ENCODE peak calls at places on chromosome 18, in seven cellular contexts. S is neural progenitor cell; V is IMR-90; G is tibial nerve; F is CD8-positive, alpha-beta memory T cell; X is MM.1S; P is retinal pigment epithelial cell. D is an unnamed sample.

GRCh38 chr18:35171315-35171987 is 69.4 kb upstream of the ZNF397 start:
- DNase-seq in P (no peak), F (no peak), S (no peak), V (no peak), X (no peak), G (no peak), D (no peak)

GRCh38 chr18:79480171-79480981 is 84.6 kb downstream of the NFATC1 start:
- DNase-seq in S (no peak), P (no peak), V (no peak), F (no peak), X (no peak), G (no peak), D (no peak)

GRCh38 chr18:52319423-52319822 is 20.6 kb upstream of the DCC start:
- DNase-seq in V (no peak), X (no peak), F (no peak), P (no peak), G (no peak), S (no peak), D (no peak)

GRCh38 chr18:24544141-24544498 is 83.7 kb downstream of the HRH4 start:
- DNase-seq in S (peak), F (no peak), G (peak), P (no peak), V (peak), X (peak), D (no peak)

GRCh38 chr18:61546598-61546997 is 213.4 kb downstream of the CDH20 start:
- DNase-seq in P (no peak), F (no peak), G (peak), X (no peak), V (peak), S (no peak), D (no peak)

GRCh38 chr18:60040966-60041365 is 141.2 kb downstream of the PMAIP1 start:
- DNase-seq in V (no peak), S (no peak), X (no peak), P (no peak), F (no peak), G (no peak), D (no peak)

GRCh38 chr18:35969676-35970075 is 2.8 kb upstream of the RMP24 start:
- DNase-seq in P (no peak), V (no peak), X (no peak), S (no peak), G (no peak), F (no peak), D (no peak)

GRCh38 chr18:62196079-62196478 is 9.0 kb downstream of the RELCH start:
- DNase-seq in P (no peak), S (no peak), X (no peak), G (no peak), V (no peak), F (no peak), D (no peak)

GRCh38 chr18:48832961-48833700 is 117.6 kb downstream of the SMAD7 start:
- DNase-seq in F (no peak), X (no peak), G (no peak), P (peak), S (peak), V (peak), D (no peak)

GRCh38 chr18:48987821-48988220 is 37.1 kb upstream of the SMAD7 start:
- DNase-seq in V (no peak), X (no peak), G (no peak), F (no peak), P (no peak), S (no peak), D (no peak)

GRCh38 chr18:54284967-54285785 is 15.9 kb downstream of the POLI start:
- DNase-seq in P (peak), X (peak), G (no peak), S (no peak), V (peak), F (peak), D (peak)

GRCh38 chr18:48053881-48054586 is 123.6 kb upstream of the SMAD2 start:
- DNase-seq in V (no peak), P (no peak), S (no peak), F (no peak), G (no peak), X (no peak), D (no peak)

GRCh38 chr18:4987452-4988405 is 209.3 kb downstream of the AKAIN1 start:
- DNase-seq in V (no peak), X (no peak), S (peak), F (no peak), P (no peak), G (no peak), D (no peak)

GRCh38 chr18:43681661-43682060 is 404.4 kb upstream of the SYT4 start:
- DNase-seq in G (no peak), S (no peak), V (no peak), X (no peak), F (no peak), P (no peak), D (no peak)

GRCh38 chr18:11454021-11454420 is 155.4 kb upstream of the SLC35G4 start:
- DNase-seq in F (no peak), P (no peak), G (no peak), V (no peak), S (no peak), X (no peak), D (no peak)

GRCh38 chr18:62904396-62905285 is 189.3 kb downstream of the PHLPP1 start:
- DNase-seq in V (no peak), G (no peak), P (no peak), X (no peak), F (no peak), S (no peak), D (no peak)

GRCh38 chr18:5951515-5952081 is 56.3 kb upstream of the TMEM200C start:
- DNase-seq in P (no peak), G (no peak), F (no peak), X (peak), V (no peak), S (no peak), D (no peak)

GRCh38 chr18:36440614-36441013 is 143.1 kb downstream of the FHOD3 start:
- DNase-seq in V (peak), P (peak), S (no peak), G (no peak), X (no peak), F (no peak), D (no peak)

GRCh38 chr18:9433616-9434239 is 41.6 kb upstream of the RALBP1 start:
- DNase-seq in G (no peak), F (no peak), P (no peak), V (peak), X (no peak), S (no peak), D (no peak)

GRCh38 chr18:72783517-72783916 is 84.3 kb downstream of the NETO1 start:
- DNase-seq in X (no peak), S (no peak), P (no peak), G (no peak), V (no peak), F (no peak), D (no peak)

GRCh38 chr18:25646971-25647370 is 295.0 kb upstream of the ZNF521 start:
- DNase-seq in F (no peak), V (peak), P (peak), S (no peak), G (no peak), X (no peak), D (no peak)

GRCh38 chr18:61992285-61992684 is 99.5 kb upstream of the RNF152 start:
- DNase-seq in G (no peak), S (no peak), V (peak), P (peak), X (no peak), F (no peak), D (no peak)

GRCh38 chr18:12282436-12283039 is 25.5 kb upstream of the TUBB6 start:
- DNase-seq in S (no peak), V (peak), P (no peak), X (no peak), F (no peak), G (no peak), D (no peak)

GRCh38 chr18:50093366-50093765 is 101.6 kb downstream of the MYO5B start:
- DNase-seq in G (no peak), V (no peak), P (no peak), X (no peak), S (no peak), F (no peak), D (no peak)

GRCh38 chr18:25814841-25815458 is 275.5 kb downstream of the SS18 start:
- DNase-seq in S (no peak), X (peak), V (no peak), G (no peak), P (no peak), F (no peak), D (no peak)

GRCh38 chr18:65762556-65762955 is 11.7 kb downstream of the CDH7 start:
- DNase-seq in V (no peak), F (no peak), P (no peak), G (no peak), X (no peak), S (no peak), D (no peak)

GRCh38 chr18:78796693-78797455 is 182.7 kb upstream of the SALL3 start:
- DNase-seq in F (no peak), S (no peak), X (no peak), V (no peak), P (no peak), G (no peak), D (no peak)

GRCh38 chr18:49447810-49448745 is 12.4 kb downstream of the DYM start:
- DNase-seq in S (peak), F (peak), V (peak), X (peak), P (no peak), G (no peak), D (peak)

GRCh38 chr18:77167276-77167675 is 34.7 kb upstream of the MBP start:
- DNase-seq in G (no peak), P (no peak), X (no peak), F (no peak), S (no peak), V (no peak), D (no peak)

GRCh38 chr18:8938817-8939216 is 163.7 kb upstream of the NDUFV2 start:
- DNase-seq in X (no peak), G (no peak), F (no peak), S (no peak), V (peak), P (no peak), D (no peak)

GRCh38 chr18:79887181-79888000 is 64.1 kb downstream of the SLC66A2 start:
- DNase-seq in G (no peak), F (no peak), V (no peak), P (no peak), S (no peak), X (no peak), D (no peak)

GRCh38 chr18:55650363-55650870 is 62.4 kb upstream of the TCF4 start:
- DNase-seq in S (no peak), F (no peak), G (no peak), X (no peak), P (no peak), V (peak), D (no peak)

GRCh38 chr18:12598181-12598921 is 59.6 kb downstream of the SPIRE1 start:
- DNase-seq in V (peak), S (peak), G (no peak), F (no peak), X (no peak), P (no peak), D (no peak)

GRCh38 chr18:48607049-48607984 is 68.5 kb downstream of the CTIF start:
- DNase-seq in F (no peak), V (peak), G (peak), X (no peak), P (peak), S (peak), D (no peak)

GRCh38 chr18:36469471-36469870 is 172.0 kb downstream of the FHOD3 start:
- DNase-seq in V (no peak), S (no peak), P (no peak), G (no peak), F (no peak), X (no peak), D (no peak)

GRCh38 chr18:26480897-26481795 is 67.2 kb downstream of the KCTD1 start:
- DNase-seq in X (no peak), F (no peak), V (peak), S (no peak), P (peak), G (no peak), D (no peak)

GRCh38 chr18:46332956-46333355 is 228.8 kb downstream of the HAUS1 start:
- DNase-seq in F (no peak), G (no peak), S (peak), V (no peak), P (no peak), X (no peak), D (no peak)
- H3K4me3 ChIP-seq in F (no peak), G (no peak), S (peak), V (no peak), P (no peak), X (peak), D (peak)

DNA sequence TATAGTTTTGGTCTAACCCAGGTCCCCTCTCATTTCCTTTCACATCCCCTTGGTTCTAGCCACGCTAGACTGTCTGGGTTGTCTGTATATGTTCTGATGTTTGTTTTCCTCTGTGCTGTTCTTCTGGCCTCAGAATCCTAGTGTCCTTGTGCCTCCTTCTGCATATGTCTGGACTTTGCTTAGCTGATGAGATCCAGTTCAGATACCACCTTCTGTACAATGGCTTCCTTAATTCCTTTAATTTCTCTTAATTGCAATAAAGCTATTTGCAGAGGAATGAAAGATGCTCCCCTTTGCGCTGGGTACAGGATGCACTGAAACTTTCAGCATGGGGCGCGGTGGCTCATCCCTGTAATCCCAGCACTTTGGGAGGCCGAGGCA is 161.7 kb downstream of the NEDD4L start:
- DNase-seq in F (no peak), G (no peak), V (no peak), S (no peak), P (no peak), X (no peak), D (no peak)
- H3K4me3 ChIP-seq in F (no peak), G (no peak), V (no peak), S (no peak), P (no peak), X (no peak), D (no peak)

GRCh38 chr18:42401131-42401673 is 446.2 kb downstream of the PIK3C3 start:
- DNase-seq in V (no peak), G (no peak), X (no peak), S (peak), P (no peak), F (no peak), D (no peak)
- H3K4me3 ChIP-seq in V (no peak), G (no peak), X (no peak), S (no peak), P (no peak), F (no peak), D (no peak)

DNA sequence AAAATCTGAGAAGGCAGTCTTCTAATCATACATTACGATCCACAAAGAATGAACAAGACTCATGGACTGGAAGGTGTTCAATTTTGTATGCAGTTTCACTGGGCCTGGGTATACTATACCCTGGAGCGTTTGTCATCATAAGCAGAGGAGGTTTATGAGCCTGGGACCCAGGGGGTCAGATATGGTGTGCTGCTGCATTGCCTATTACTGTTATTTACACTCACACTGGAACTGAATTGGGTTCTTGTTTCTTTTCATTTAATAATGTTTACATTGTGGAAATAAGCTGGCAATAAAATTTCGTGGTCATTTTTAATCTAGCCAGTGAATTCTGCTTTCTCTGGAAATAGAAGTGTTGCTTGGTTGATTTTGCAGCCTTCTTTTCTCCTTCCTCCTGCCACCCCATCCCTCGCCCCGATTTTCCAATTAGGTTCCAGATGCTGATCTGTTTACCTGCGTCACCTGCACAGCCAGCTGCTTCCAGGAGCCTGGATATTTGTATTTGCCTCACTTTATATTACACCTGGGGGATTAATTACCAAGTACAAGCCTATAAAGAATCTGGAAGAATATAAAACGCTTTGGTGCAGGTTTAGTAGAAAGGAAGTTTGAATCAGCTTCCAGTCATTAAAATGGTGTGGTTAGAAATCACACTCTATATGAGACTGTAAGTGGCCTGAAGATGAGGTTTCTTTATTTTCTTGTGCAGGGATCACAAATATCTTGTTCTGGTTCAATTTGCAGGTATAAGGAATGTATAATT is 234.4 kb downstream of the SOCS6 start:
- DNase-seq in F (no peak), S (no peak), V (no peak), G (no peak), P (no peak), X (no peak), D (no peak)
- H3K4me3 ChIP-seq in F (no peak), S (no peak), V (no peak), G (no peak), P (no peak), X (no peak), D (no peak)

GRCh38 chr18:70195852-70196434 is 9.5 kb downstream of the RTTN start:
- DNase-seq in P (no peak), F (no peak), X (peak), G (peak), S (peak), V (peak), D (no peak)
- H3K4me3 ChIP-seq in P (no peak), F (no peak), X (peak), G (no peak), S (no peak), V (no peak), D (no peak)

DNA sequence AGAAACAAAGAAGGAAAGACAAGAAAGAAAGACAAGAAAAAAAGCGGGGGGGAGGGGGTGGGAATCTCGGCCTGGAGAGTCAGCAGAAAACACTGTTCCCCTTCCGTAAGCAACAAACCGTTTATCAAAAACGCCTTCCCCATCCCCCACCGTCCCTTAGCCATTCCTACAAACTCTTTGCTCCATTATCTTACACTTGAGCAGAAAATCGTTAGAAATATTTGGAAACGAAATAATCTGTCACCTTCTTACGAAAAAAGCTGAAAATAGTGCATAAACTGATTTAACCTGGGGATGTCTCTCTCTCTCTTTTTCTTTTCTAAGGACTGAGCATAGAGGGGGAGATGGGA is 3.2 kb downstream of the PTGR3 start:
- DNase-seq in S (peak), F (no peak), V (peak), X (no peak), P (no peak), G (peak), D (no peak)
- H3K4me3 ChIP-seq in S (peak), F (no peak), V (peak), X (no peak), P (peak), G (no peak), D (no peak)

DNA sequence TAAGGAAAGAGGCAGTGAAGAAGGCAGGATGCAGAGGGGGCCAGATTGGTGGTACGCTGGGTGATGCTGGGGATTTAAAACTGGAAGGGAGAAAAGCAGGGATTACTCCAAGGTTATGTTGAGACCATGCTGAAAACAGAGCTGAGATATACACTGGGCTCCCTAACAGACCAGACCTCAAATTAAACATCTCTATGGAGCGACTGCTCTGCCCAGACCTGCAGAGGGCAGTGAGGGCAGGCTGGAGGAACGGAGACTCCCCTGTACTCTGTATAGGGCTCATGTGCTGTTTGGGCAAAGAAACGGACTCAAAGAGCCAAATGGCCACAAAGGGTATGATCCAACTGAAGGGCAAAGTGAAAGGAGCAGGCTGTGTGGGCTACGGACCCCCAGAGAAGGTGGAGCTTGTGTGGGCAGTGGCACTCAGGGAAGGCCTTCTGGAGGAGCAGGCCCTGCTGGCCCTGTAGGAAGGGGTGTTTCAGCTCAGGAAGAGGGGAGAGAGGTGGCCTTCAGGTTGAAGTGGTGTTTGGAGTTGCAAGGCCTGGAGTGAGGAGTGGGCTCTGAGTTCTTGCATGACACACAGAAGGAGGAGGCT is 4.8 kb upstream of the CELF4 start:
- DNase-seq in G (no peak), X (no peak), F (no peak), P (no peak), V (no peak), S (peak), D (no peak)
- H3K4me3 ChIP-seq in G (no peak), X (no peak), F (no peak), P (no peak), V (no peak), S (no peak), D (no peak)

DNA sequence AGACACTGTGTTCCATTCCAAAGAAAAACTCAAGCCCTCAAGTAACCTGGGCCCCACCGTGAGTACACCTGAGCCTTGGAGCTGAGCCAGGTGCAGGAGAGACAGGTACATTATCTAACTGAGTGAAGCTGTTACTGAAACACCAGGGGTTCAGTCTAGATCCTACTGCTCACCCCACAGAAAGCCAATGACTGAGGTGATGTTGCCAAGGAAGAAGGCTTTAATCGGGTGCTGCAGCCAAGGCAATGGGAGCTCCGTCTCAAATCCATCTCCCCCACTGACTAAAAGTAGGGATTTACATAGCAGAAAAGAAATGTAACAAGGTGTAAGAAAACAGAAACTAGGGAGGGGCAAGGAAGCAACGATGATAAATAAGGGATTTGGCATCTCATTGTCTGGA is 15.2 kb upstream of the SLC14A1 start:
- DNase-seq in P (no peak), V (no peak), X (no peak), F (no peak), G (no peak), S (no peak), D (no peak)
- H3K4me3 ChIP-seq in P (no peak), V (no peak), X (no peak), F (no peak), G (no peak), S (no peak), D (no peak)

DNA sequence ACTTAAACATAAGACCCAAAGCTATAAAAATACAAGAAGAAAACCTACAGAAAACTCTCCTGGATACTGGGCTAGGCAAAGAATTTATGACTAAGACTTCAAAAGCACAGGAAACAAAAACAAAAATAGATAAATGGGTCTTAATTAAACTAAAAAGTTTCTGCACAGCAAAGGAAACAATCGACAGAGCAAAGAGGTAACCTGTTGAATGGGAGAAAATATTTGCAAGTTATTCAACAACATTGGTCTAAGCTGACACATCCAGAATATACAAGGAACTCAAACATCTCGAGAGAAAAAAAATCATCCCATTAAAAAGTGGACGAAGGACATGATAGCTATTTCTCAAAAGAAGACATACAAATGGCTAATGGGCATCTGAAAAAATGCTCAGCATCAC is 72.3 kb upstream of the RBBP8 start:
- DNase-seq in S (no peak), V (no peak), X (no peak), P (no peak), F (no peak), G (no peak), D (no peak)
- H3K4me3 ChIP-seq in S (no peak), V (no peak), X (no peak), P (no peak), F (no peak), G (no peak), D (no peak)